ENCODE peak calls at places on chromosomes 7 and 10, in nine cellular contexts. One of them, this sample, is unnamed. For H3K27me3, the result is how much of the 10 kb centered on the place peaks cover.

GRCh38 chr7:42986781-42987248 is 54.6 kb downstream of the MRPL32 start:
- DNase-seq in spleen: no peak
- DNase-seq in stomach: no peak
- DNase-seq in fibroblast of lung: no peak
- DNase-seq in left ventricle myocardium inferior: no peak
- DNase-seq in HepG2: no peak
- DNase-seq in body of pancreas: no peak
- DNase-seq in prostate gland: no peak
- DNase-seq in AG04450: no peak
- DNase-seq in this sample: no peak

GRCh38 chr10:70333268-70333667 is 49.2 kb downstream of the LRRC20 start:
- DNase-seq in spleen: peak
- DNase-seq in stomach: no peak
- DNase-seq in fibroblast of lung: no peak
- DNase-seq in left ventricle myocardium inferior: no peak
- DNase-seq in HepG2: no peak
- DNase-seq in body of pancreas: no peak
- DNase-seq in prostate gland: no peak
- DNase-seq in AG04450: no peak
- DNase-seq in this sample: no peak

GRCh38 chr7:135670179-135670578 is 7.9 kb downstream of the STMP1 start:
- DNase-seq in spleen: no peak
- DNase-seq in stomach: no peak
- DNase-seq in fibroblast of lung: peak
- DNase-seq in left ventricle myocardium inferior: no peak
- DNase-seq in HepG2: no peak
- DNase-seq in body of pancreas: no peak
- DNase-seq in prostate gland: no peak
- DNase-seq in AG04450: no peak
- DNase-seq in this sample: peak

GRCh38 chr10:28633750-28634149 is 43.6 kb upstream of the BAMBI start:
- DNase-seq in spleen: no peak
- DNase-seq in stomach: no peak
- DNase-seq in fibroblast of lung: no peak
- DNase-seq in left ventricle myocardium inferior: no peak
- DNase-seq in HepG2: peak
- DNase-seq in body of pancreas: no peak
- DNase-seq in prostate gland: no peak
- DNase-seq in AG04450: no peak
- DNase-seq in this sample: no peak

GRCh38 chr7:99557940-99558305 is 519 bp upstream of the ZNF655 start:
- DNase-seq in spleen: no peak
- DNase-seq in stomach: no peak
- DNase-seq in fibroblast of lung: no peak
- DNase-seq in left ventricle myocardium inferior: no peak
- DNase-seq in HepG2: peak
- DNase-seq in body of pancreas: no peak
- DNase-seq in prostate gland: peak
- DNase-seq in AG04450: no peak
- DNase-seq in this sample: no peak

GRCh38 chr10:30491204-30491603 is 57.2 kb downstream of the MAP3K8 start:
- DNase-seq in spleen: no peak
- DNase-seq in stomach: no peak
- DNase-seq in fibroblast of lung: peak
- DNase-seq in left ventricle myocardium inferior: no peak
- DNase-seq in HepG2: no peak
- DNase-seq in body of pancreas: no peak
- DNase-seq in prostate gland: no peak
- DNase-seq in AG04450: no peak
- DNase-seq in this sample: no peak

GRCh38 chr7:45686441-45687184 is 112.4 kb downstream of the ADCY1 start:
- DNase-seq in spleen: peak
- DNase-seq in stomach: no peak
- DNase-seq in fibroblast of lung: no peak
- DNase-seq in left ventricle myocardium inferior: no peak
- DNase-seq in HepG2: no peak
- DNase-seq in body of pancreas: no peak
- DNase-seq in prostate gland: no peak
- DNase-seq in AG04450: no peak
- DNase-seq in this sample: no peak

GRCh38 chr7:22900101-22900500 is 77.5 kb upstream of the TOMM7 start:
- DNase-seq in spleen: no peak
- DNase-seq in stomach: no peak
- DNase-seq in fibroblast of lung: no peak
- DNase-seq in left ventricle myocardium inferior: no peak
- DNase-seq in HepG2: peak
- DNase-seq in body of pancreas: peak
- DNase-seq in prostate gland: no peak
- DNase-seq in AG04450: no peak
- DNase-seq in this sample: no peak

GRCh38 chr7:74173491-74173865 is 678 bp upstream of the EIF4H start:
- DNase-seq in spleen: no peak
- DNase-seq in stomach: no peak
- DNase-seq in fibroblast of lung: no peak
- DNase-seq in left ventricle myocardium inferior: no peak
- DNase-seq in HepG2: no peak
- DNase-seq in body of pancreas: no peak
- DNase-seq in prostate gland: no peak
- DNase-seq in AG04450: no peak
- DNase-seq in this sample: no peak

GRCh38 chr7:123941391-123942180 is 16.5 kb downstream of the SPAM1 start:
- DNase-seq in spleen: no peak
- DNase-seq in stomach: no peak
- DNase-seq in fibroblast of lung: no peak
- DNase-seq in left ventricle myocardium inferior: no peak
- DNase-seq in HepG2: no peak
- DNase-seq in body of pancreas: no peak
- DNase-seq in prostate gland: no peak
- DNase-seq in AG04450: no peak
- DNase-seq in this sample: no peak

GRCh38 chr10:88281592-88282268 is 301.4 kb downstream of the RNLS start:
- DNase-seq in spleen: no peak
- DNase-seq in stomach: no peak
- DNase-seq in fibroblast of lung: peak
- DNase-seq in left ventricle myocardium inferior: no peak
- DNase-seq in HepG2: no peak
- DNase-seq in body of pancreas: no peak
- DNase-seq in prostate gland: no peak
- DNase-seq in AG04450: no peak
- DNase-seq in this sample: peak

GRCh38 chr7:45617166-45617565 is 43.0 kb downstream of the ADCY1 start:
- DNase-seq in spleen: no peak
- DNase-seq in stomach: no peak
- DNase-seq in fibroblast of lung: no peak
- DNase-seq in left ventricle myocardium inferior: no peak
- DNase-seq in HepG2: no peak
- DNase-seq in body of pancreas: no peak
- DNase-seq in prostate gland: no peak
- DNase-seq in AG04450: no peak
- DNase-seq in this sample: no peak

GRCh38 chr7:148856035-148856881 is 27.8 kb downstream of the EZH2 start:
- DNase-seq in spleen: no peak
- DNase-seq in stomach: peak
- DNase-seq in fibroblast of lung: peak
- DNase-seq in left ventricle myocardium inferior: no peak
- DNase-seq in HepG2: peak
- DNase-seq in body of pancreas: peak
- DNase-seq in prostate gland: peak
- DNase-seq in AG04450: no peak
- DNase-seq in this sample: peak

GRCh38 chr7:2954433-2954853 is 89.2 kb downstream of the CARD11 start:
- DNase-seq in spleen: peak
- DNase-seq in stomach: no peak
- DNase-seq in fibroblast of lung: no peak
- DNase-seq in left ventricle myocardium inferior: no peak
- DNase-seq in HepG2: no peak
- DNase-seq in body of pancreas: no peak
- DNase-seq in prostate gland: no peak
- DNase-seq in AG04450: no peak
- DNase-seq in this sample: no peak

GRCh38 chr7:2307690-2308107 is 6.5 kb downstream of the SNX8 start:
- DNase-seq in spleen: no peak
- DNase-seq in stomach: no peak
- DNase-seq in fibroblast of lung: no peak
- DNase-seq in left ventricle myocardium inferior: no peak
- DNase-seq in HepG2: no peak
- DNase-seq in body of pancreas: no peak
- DNase-seq in prostate gland: no peak
- DNase-seq in AG04450: no peak
- DNase-seq in this sample: no peak

GRCh38 chr10:60731134-60731883 is 47.0 kb upstream of the CDK1 start:
- DNase-seq in spleen: no peak
- DNase-seq in stomach: no peak
- DNase-seq in fibroblast of lung: peak
- DNase-seq in left ventricle myocardium inferior: no peak
- DNase-seq in HepG2: no peak
- DNase-seq in body of pancreas: peak
- DNase-seq in prostate gland: peak
- DNase-seq in AG04450: no peak
- DNase-seq in this sample: no peak

GRCh38 chr7:151454932-151455530 is 15.1 kb upstream of the CRYGN start:
- DNase-seq in spleen: peak
- DNase-seq in stomach: no peak
- DNase-seq in fibroblast of lung: no peak
- DNase-seq in left ventricle myocardium inferior: no peak
- DNase-seq in HepG2: no peak
- DNase-seq in body of pancreas: no peak
- DNase-seq in prostate gland: no peak
- DNase-seq in AG04450: no peak
- DNase-seq in this sample: no peak

GRCh38 chr10:13656337-13657183 is 69.8 kb downstream of the PRPF18 start:
- DNase-seq in spleen: no peak
- DNase-seq in stomach: no peak
- DNase-seq in fibroblast of lung: no peak
- DNase-seq in left ventricle myocardium inferior: no peak
- DNase-seq in HepG2: no peak
- DNase-seq in body of pancreas: no peak
- DNase-seq in prostate gland: no peak
- DNase-seq in AG04450: no peak
- DNase-seq in this sample: no peak

DNA sequence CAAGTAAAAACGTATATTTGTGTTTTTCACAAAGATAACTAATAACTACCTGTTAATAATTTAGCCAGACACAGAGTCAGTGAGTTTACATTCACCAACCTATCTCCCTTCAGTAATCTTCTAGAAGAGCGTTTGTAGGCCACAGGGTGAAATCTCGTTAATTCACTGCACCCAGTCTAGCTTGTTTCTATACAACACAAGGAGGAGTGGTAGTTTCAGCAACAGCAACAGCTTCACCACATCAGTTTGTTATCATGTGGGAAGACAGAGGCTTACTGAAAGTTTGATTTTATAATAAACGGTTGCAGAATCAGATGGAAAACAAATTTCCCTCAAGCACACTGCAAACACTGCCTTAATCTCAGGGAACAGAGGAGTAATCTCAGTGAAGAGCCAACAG is 2.6 kb downstream of the COBL start:
- DNase-seq in spleen: no peak
- DNase-seq in stomach: no peak
- DNase-seq in fibroblast of lung: no peak
- DNase-seq in left ventricle myocardium inferior: no peak
- DNase-seq in HepG2: no peak
- DNase-seq in body of pancreas: no peak
- DNase-seq in prostate gland: no peak
- DNase-seq in AG04450: no peak
- DNase-seq in this sample: no peak
- H3K27me3 ChIP-seq in spleen: under half
- H3K27me3 ChIP-seq in stomach: under half
- H3K27me3 ChIP-seq in fibroblast of lung: under half
- H3K27me3 ChIP-seq in left ventricle myocardium inferior: under half
- H3K27me3 ChIP-seq in HepG2: under half
- H3K27me3 ChIP-seq in body of pancreas: under half
- H3K27me3 ChIP-seq in prostate gland: under half
- H3K27me3 ChIP-seq in AG04450: under half
- H3K27me3 ChIP-seq in this sample: under half

DNA sequence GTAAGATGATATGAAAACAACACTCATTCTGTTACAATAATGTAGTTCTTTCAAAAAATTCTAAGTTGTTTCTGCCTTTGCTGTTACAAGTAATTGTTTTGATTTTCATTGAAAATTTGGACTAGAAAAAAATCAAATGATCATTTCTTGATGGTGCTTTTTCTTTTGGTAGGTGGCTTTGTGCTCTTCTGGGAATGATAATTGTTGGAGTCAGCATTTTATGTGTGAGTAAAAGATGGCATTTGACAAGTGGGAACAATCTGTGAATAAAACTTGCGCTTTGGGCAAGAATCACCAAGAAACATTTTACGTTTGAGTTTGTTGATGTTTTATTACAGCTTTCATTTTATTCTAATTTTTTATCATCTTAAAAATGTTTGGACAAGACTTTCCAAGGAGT is 25.9 kb downstream of the SLC18A2 start:
- DNase-seq in spleen: no peak
- DNase-seq in stomach: no peak
- DNase-seq in fibroblast of lung: no peak
- DNase-seq in left ventricle myocardium inferior: no peak
- DNase-seq in HepG2: no peak
- DNase-seq in body of pancreas: no peak
- DNase-seq in prostate gland: no peak
- DNase-seq in AG04450: no peak
- DNase-seq in this sample: no peak
- TF ChIP-seq CTCF in spleen: no peak
- TF ChIP-seq CTCF in stomach: no peak
- TF ChIP-seq CTCF in fibroblast of lung: no peak
- TF ChIP-seq CTCF in left ventricle myocardium inferior: no peak
- TF ChIP-seq CTCF in HepG2: no peak
- TF ChIP-seq CTCF in body of pancreas: no peak
- TF ChIP-seq CTCF in prostate gland: no peak
- TF ChIP-seq CTCF in AG04450: no peak
- TF ChIP-seq CTCF in this sample: no peak

GRCh38 chr10:131653140-131653539 is 247.7 kb upstream of the PPP2R2D start:
- DNase-seq in spleen: peak
- DNase-seq in stomach: peak
- DNase-seq in fibroblast of lung: no peak
- DNase-seq in left ventricle myocardium inferior: no peak
- DNase-seq in HepG2: no peak
- DNase-seq in body of pancreas: no peak
- DNase-seq in prostate gland: no peak
- DNase-seq in AG04450: no peak
- DNase-seq in this sample: no peak
- H3K27me3 ChIP-seq in spleen: under half
- H3K27me3 ChIP-seq in stomach: under half
- H3K27me3 ChIP-seq in fibroblast of lung: under half
- H3K27me3 ChIP-seq in left ventricle myocardium inferior: half or more
- H3K27me3 ChIP-seq in HepG2: under half
- H3K27me3 ChIP-seq in body of pancreas: under half
- H3K27me3 ChIP-seq in prostate gland: under half
- H3K27me3 ChIP-seq in AG04450: under half
- H3K27me3 ChIP-seq in this sample: under half

GRCh38 chr7:157579425-157579824 is 242.6 kb downstream of the DNAJB6 start:
- DNase-seq in spleen: peak
- DNase-seq in stomach: no peak
- DNase-seq in fibroblast of lung: no peak
- DNase-seq in left ventricle myocardium inferior: no peak
- DNase-seq in HepG2: no peak
- DNase-seq in body of pancreas: no peak
- DNase-seq in prostate gland: no peak
- DNase-seq in AG04450: no peak
- DNase-seq in this sample: no peak
- TF ChIP-seq CTCF in spleen: no peak
- TF ChIP-seq CTCF in stomach: no peak
- TF ChIP-seq CTCF in fibroblast of lung: no peak
- TF ChIP-seq CTCF in left ventricle myocardium inferior: no peak
- TF ChIP-seq CTCF in HepG2: no peak
- TF ChIP-seq CTCF in body of pancreas: no peak
- TF ChIP-seq CTCF in prostate gland: no peak
- TF ChIP-seq CTCF in AG04450: no peak
- TF ChIP-seq CTCF in this sample: no peak